ENCODE peak calls at places on chromosomes 13 and 19, in nine cellular contexts. P, L, J, X, K, G, C, W and V are unnamed samples.
A peak's percentile ranks its signal among the peaks of the same experiment; 100 is the strongest.

GRCh38 chr13:48532146-48532472 is 771 bp downstream of the RCBTB2 start:
- DNase-seq in P (no peak), L (no peak), J (peak; percentile 39), X (no peak), K (no peak), G (no peak), C (peak; percentile 35), W (peak; percentile 10), V (peak; percentile 61)

GRCh38 chr13:76296751-76297150 is 589.5 kb downstream of the KCTD12 start:
- DNase-seq in P (no peak), L (no peak), J (no peak), X (no peak), K (no peak), G (no peak), C (no peak), W (no peak), V (no peak)

GRCh38 chr13:41460930-41461329 is 3.6 kb downstream of the RGCC start:
- DNase-seq in P (no peak), L (no peak), J (no peak), X (no peak), K (no peak), G (no peak), C (no peak), W (no peak), V (no peak)

GRCh38 chr13:67377919-67378318 is 147.8 kb upstream of the PCDH9 start:
- DNase-seq in P (no peak), L (no peak), J (no peak), X (no peak), K (no peak), G (no peak), C (no peak), W (no peak), V (no peak)

GRCh38 chr19:20558011-20558410 is 7.6 kb downstream of the ZNF737 start:
- DNase-seq in P (no peak), L (no peak), J (no peak), X (peak; percentile 18), K (no peak), G (no peak), C (no peak), W (no peak), V (no peak)

GRCh38 chr19:45657520-45658163 is 10.4 kb upstream of the GIPR start:
- DNase-seq in P (no peak), L (no peak), J (no peak), X (no peak), K (no peak), G (no peak), C (no peak), W (no peak), V (no peak)

GRCh38 chr19:17479325-17479791 is 9.0 kb downstream of the SLC27A1 start:
- DNase-seq in P (peak; percentile 81), L (no peak), J (no peak), X (no peak), K (no peak), G (no peak), C (no peak), W (no peak), V (peak; percentile 77)

GRCh38 chr13:30307194-30307965 is at the start of gene KATNAL1:
- DNase-seq in P (peak; percentile 52), L (peak; percentile 57), J (peak; percentile 55), X (peak; percentile 85), K (peak; percentile 76), G (peak; percentile 30), C (peak; percentile 55), W (no peak), V (peak; percentile 66)

GRCh38 chr13:36421447-36421846 is 10.8 kb upstream of the CCNA1 start:
- DNase-seq in P (peak; percentile 40), L (no peak), J (no peak), X (no peak), K (no peak), G (no peak), C (peak; percentile 29), W (no peak), V (peak; percentile 83)

GRCh38 chr19:3163230-3163886 is 15.2 kb upstream of the S1PR4 start:
- DNase-seq in P (peak; percentile 31), L (no peak), J (peak; percentile 32), X (peak; percentile 69), K (peak; percentile 41), G (no peak), C (peak; percentile 80), W (no peak), V (peak; percentile 69)

GRCh38 chr19:44476559-44477408 is 23.5 kb downstream of the ZNF180 start:
- DNase-seq in P (no peak), L (no peak), J (no peak), X (no peak), K (no peak), G (no peak), C (peak; percentile 7), W (no peak), V (peak; percentile 37)

GRCh38 chr19:16018106-16018755 is 58.1 kb upstream of the TPM4 start:
- DNase-seq in P (no peak), L (no peak), J (no peak), X (no peak), K (no peak), G (no peak), C (no peak), W (no peak), V (no peak)

GRCh38 chr13:66102864-66103263 is 1127.3 kb downstream of the PCDH9 start:
- DNase-seq in P (no peak), L (no peak), J (no peak), X (no peak), K (no peak), G (no peak), C (no peak), W (no peak), V (peak; percentile 43)

GRCh38 chr13:51562011-51562671 is 22.1 kb upstream of the WDFY2 start:
- DNase-seq in P (no peak), L (no peak), J (no peak), X (no peak), K (no peak), G (no peak), C (no peak), W (no peak), V (no peak)

DNA sequence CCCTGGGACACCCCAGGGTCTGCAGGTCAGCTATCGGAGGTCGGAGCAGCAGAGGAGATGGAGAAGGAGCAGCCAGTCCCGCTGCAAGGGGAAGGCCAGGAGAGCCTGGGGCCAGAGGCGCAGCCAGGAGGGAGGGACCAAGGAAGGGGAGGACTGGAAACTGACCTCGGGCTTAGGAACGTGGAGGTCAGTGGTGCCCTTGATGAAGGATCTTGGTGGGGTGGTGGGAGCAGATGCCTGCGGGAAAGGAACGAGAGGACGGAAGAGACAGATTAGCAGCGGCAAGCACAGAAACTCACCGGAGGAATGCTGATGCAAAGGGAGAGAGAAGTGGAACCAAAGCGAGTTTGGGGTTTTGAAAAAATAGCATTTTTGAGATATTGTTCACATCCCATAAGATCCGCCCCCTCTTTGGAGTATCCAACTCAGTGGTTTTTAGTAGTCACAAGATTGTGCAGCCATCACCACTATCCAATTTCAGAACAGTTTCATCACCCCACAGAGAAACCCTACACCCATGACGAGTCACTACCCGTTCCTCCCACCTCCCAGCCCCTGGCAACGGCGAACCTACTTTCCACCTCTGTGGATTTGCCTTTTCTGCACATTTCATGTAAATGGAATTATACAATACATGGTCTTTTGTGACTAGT is 22.1 kb downstream of the PLEKHF1 start:
- DNase-seq in P (peak; percentile 95), L (peak; percentile 65), J (peak; percentile 67), X (no peak), K (no peak), G (no peak), C (peak; percentile 55), W (peak; percentile 74), V (peak; percentile 92)
- H3K4me3 ChIP-seq in P (peak overlapping the region; percentile 46), L (no peak overlapping the region), J (no peak overlapping the region), X (no peak overlapping the region), K (no peak overlapping the region), G (no peak overlapping the region), C (no peak overlapping the region), W (peak overlapping the region; percentile 18), V (peak overlapping the region; percentile 25)

GRCh38 chr19:38361633-38362075 is 12.7 kb upstream of the PSMD8 start:
- DNase-seq in P (peak; percentile 59), L (peak; percentile 69), J (peak; percentile 19), X (peak; percentile 79), K (peak; percentile 72), G (no peak), C (peak; percentile 66), W (no peak), V (peak; percentile 65)
- TF ChIP-seq CTCF in P (peak; percentile 28), L (no peak), J (peak; percentile 18), X (no peak), K (peak; percentile 8), G (no peak), C (no peak), W (no peak), V (no peak)

DNA sequence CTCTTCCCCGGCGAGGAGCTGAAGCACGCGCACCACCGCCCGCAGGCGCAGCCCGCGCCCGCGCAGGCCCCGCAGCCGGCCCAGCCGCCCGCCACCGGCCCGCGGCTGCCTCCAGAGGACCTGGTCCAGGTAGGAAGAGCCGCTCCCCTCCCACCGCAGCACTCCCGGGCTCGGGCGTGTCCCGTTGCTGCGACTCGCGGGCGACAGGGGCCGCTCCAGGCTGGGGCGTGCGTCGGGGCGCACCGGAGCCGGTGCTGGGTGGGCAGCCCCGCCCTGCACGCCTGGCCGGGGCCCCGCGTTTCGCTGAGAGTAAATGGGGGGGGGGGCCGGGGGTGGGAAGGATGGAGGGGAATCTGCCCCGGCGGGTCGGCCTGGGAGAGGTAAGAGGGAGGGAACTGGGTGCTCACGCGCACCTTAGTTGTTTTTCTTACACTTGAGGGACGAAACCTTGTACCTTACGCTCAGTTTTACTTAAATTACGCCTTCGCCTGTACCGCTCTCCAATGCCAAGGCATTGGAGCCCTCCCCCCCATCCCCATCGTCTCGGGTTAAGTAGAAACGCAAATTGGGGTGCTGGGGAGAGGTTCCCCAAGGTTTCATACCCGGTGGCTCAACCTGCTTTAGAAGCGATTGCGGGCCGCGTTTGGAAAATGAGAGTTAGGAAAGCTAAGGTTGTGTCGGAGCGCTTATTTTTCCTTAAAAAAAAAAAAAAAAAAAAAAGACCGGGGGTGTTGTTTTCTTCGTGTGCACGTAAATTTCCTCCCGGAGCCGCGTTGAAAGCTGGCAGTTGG is 850 bp downstream of the KLF5 start:
- DNase-seq in P (no peak), L (no peak), J (no peak), X (peak; percentile 55), K (no peak), G (no peak), C (peak; percentile 43), W (no peak), V (no peak)
- H3K4me3 ChIP-seq in P (peak overlapping the region; percentile 69), L (peak overlapping the region; percentile 70), J (peak overlapping the region; percentile 77), X (peak overlapping the region; percentile 80), K (peak overlapping the region; percentile 72), G (peak overlapping the region; percentile 87), C (peak overlapping the region; percentile 97), W (peak overlapping the region; percentile 67), V (peak overlapping the region; percentile 67)

GRCh38 chr19:782195-783043 is 14.8 kb upstream of the PTBP1 start:
- DNase-seq in P (no peak), L (no peak), J (no peak), X (no peak), K (no peak), G (no peak), C (peak; percentile 86), W (no peak), V (peak; percentile 76)

GRCh38 chr19:780935-781334 is 16.3 kb upstream of the PTBP1 start:
- DNase-seq in P (no peak), L (no peak), J (no peak), X (no peak), K (no peak), G (no peak), C (no peak), W (no peak), V (no peak)

GRCh38 chr19:784541-784940 is 12.7 kb upstream of the PTBP1 start:
- DNase-seq in P (no peak), L (no peak), J (no peak), X (no peak), K (no peak), G (no peak), C (no peak), W (no peak), V (no peak)

GRCh38 chr19:778910-779653 is 18.2 kb upstream of the PTBP1 start:
- DNase-seq in P (peak; percentile 93), L (peak; percentile 84), J (peak; percentile 70), X (no peak), K (no peak), G (no peak), C (peak; percentile 73), W (peak; percentile 91), V (peak; percentile 95)

GRCh38 chr19:781800-782194 is 15.5 kb upstream of the PTBP1 start:
- DNase-seq in P (no peak), L (no peak), J (no peak), X (no peak), K (no peak), G (no peak), C (no peak), W (no peak), V (no peak)
- TF ChIP-seq CTCF in P (no peak), L (no peak), J (no peak), X (no peak), K (no peak), G (no peak), C (no peak), W (no peak), V (no peak)